ENCODE peak calls at places on chromosomes 3 and 15, in ten cellular contexts. W is anterior cingulate cortex, I is mucosa of gallbladder, L is ELR, U is mesothelial cell of epicardium, D is COR-L47, O is NB4, R is C1 segment of cervical spinal cord, C is fibroblast of mammary gland, A is NCI-H2107. H is an unnamed sample.

GRCh38 chr3:153714588-153715285 is 406.5 kb upstream of the ARHGEF26 start:
- DNase-seq in L (no peak), O (no peak), W (no peak), D (no peak), C (no peak), A (no peak), R (no peak), I (no peak), U (no peak), H (no peak)

GRCh38 chr3:78659386-78659987 is 1108.3 kb downstream of the ROBO1 start:
- DNase-seq in W (no peak), C (peak), U (no peak), D (peak), I (peak), L (peak), R (no peak), A (peak), O (peak), H (peak)

GRCh38 chr3:154131850-154132249 is 10.7 kb downstream of the ARHGEF26 start:
- DNase-seq in W (no peak), R (no peak), C (no peak), L (no peak), A (no peak), U (no peak), O (no peak), D (peak), I (no peak), H (peak)

GRCh38 chr3:105904683-105905320 is 36.0 kb upstream of the CBLB start:
- DNase-seq in W (no peak), A (no peak), C (peak), D (no peak), O (no peak), R (no peak), U (no peak), I (no peak), L (peak), H (no peak)

GRCh38 chr15:89329329-89330084 is 5.1 kb downstream of the POLG start:
- DNase-seq in I (no peak), A (no peak), R (no peak), W (no peak), D (no peak), O (no peak), L (no peak), C (no peak), U (no peak), H (no peak)

GRCh38 chr15:80068578-80068977 is 9.1 kb downstream of the ZFAND6 start:
- DNase-seq in W (no peak), D (no peak), A (no peak), R (no peak), L (no peak), U (no peak), O (no peak), C (peak), I (no peak), H (no peak)

GRCh38 chr3:9402410-9403228 is 5.2 kb downstream of the SETD5 start:
- DNase-seq in D (no peak), I (peak), L (peak), U (no peak), A (no peak), O (peak), W (no peak), C (peak), R (peak), H (peak)

GRCh38 chr15:69609176-69609575 is 156.6 kb downstream of the RPLP1 start:
- DNase-seq in A (no peak), C (peak), L (peak), I (no peak), W (no peak), O (peak), R (no peak), U (no peak), D (no peak), H (no peak)

GRCh38 chr3:156605686-156606605 is 51.0 kb upstream of the SSR3 start:
- DNase-seq in W (no peak), A (no peak), U (no peak), C (peak), D (no peak), I (no peak), R (peak), L (peak), O (peak), H (no peak)

H was measured in NCI-H1930.